ENCODE peak calls at places on chromosomes 6 and 20, in four cellular contexts. One of them, this sample, is unnamed.

GRCh38 chr20:5848711-5849505 is 98.7 kb downstream of the SHLD1 start:
- DNase-seq in CD8-positive, alpha-beta T cell: no peak
- DNase-seq in IMR-90: peak; percentile 75
- DNase-seq in breast epithelium: no peak
- DNase-seq in this sample: no peak

GRCh38 chr6:29797120-29797519 is 30.5 kb upstream of the HLA-G start:
- DNase-seq in CD8-positive, alpha-beta T cell: no peak
- DNase-seq in IMR-90: peak; percentile 39
- DNase-seq in breast epithelium: no peak
- DNase-seq in this sample: no peak

GRCh38 chr6:112802154-112802553 is 455.0 kb downstream of the RFPL4B start:
- DNase-seq in IMR-90: peak; percentile 96
- DNase-seq in CD8-positive, alpha-beta T cell: no peak
- DNase-seq in breast epithelium: no peak
- DNase-seq in this sample: no peak

GRCh38 chr6:120675886-120676285 is 658.4 kb downstream of the TBC1D32 start:
- DNase-seq in breast epithelium: no peak
- DNase-seq in IMR-90: no peak
- DNase-seq in CD8-positive, alpha-beta T cell: no peak
- DNase-seq in this sample: no peak

GRCh38 chr6:110329348-110329728 is 28.8 kb downstream of the METTL24 start:
- DNase-seq in breast epithelium: no peak
- DNase-seq in CD8-positive, alpha-beta T cell: no peak
- DNase-seq in IMR-90: peak; percentile 1
- DNase-seq in this sample: no peak

GRCh38 chr20:24950836-24951525 is 1.9 kb downstream of the CST7 start:
- DNase-seq in breast epithelium: no peak
- DNase-seq in IMR-90: no peak
- DNase-seq in CD8-positive, alpha-beta T cell: no peak
- DNase-seq in this sample: no peak

GRCh38 chr20:14667241-14667640 is 329.8 kb upstream of the FLRT3 start:
- DNase-seq in breast epithelium: no peak
- DNase-seq in IMR-90: no peak
- DNase-seq in CD8-positive, alpha-beta T cell: no peak
- DNase-seq in this sample: no peak

GRCh38 chr20:48725589-48725991 is 102.2 kb downstream of the PREX1 start:
- DNase-seq in breast epithelium: no peak
- DNase-seq in CD8-positive, alpha-beta T cell: no peak
- DNase-seq in IMR-90: peak; percentile 7
- DNase-seq in this sample: no peak

GRCh38 chr20:57061058-57061900 is 205.2 kb downstream of the BMP7 start:
- DNase-seq in IMR-90: no peak
- DNase-seq in breast epithelium: no peak
- DNase-seq in CD8-positive, alpha-beta T cell: no peak
- DNase-seq in this sample: peak; percentile 79

GRCh38 chr6:797479-798077 is 104.6 kb upstream of the EXOC2 start:
- DNase-seq in CD8-positive, alpha-beta T cell: no peak
- DNase-seq in IMR-90: peak; percentile 67
- DNase-seq in breast epithelium: no peak
- DNase-seq in this sample: no peak

GRCh38 chr6:156777866-156778614 is 862 bp downstream of the ARID1B start:
- DNase-seq in breast epithelium: peak; percentile 62
- DNase-seq in CD8-positive, alpha-beta T cell: peak; percentile 75
- DNase-seq in IMR-90: peak; percentile 49
- DNase-seq in this sample: peak; percentile 64

GRCh38 chr6:158660331-158660730 is 10.5 kb downstream of the SYTL3 start:
- DNase-seq in breast epithelium: no peak
- DNase-seq in CD8-positive, alpha-beta T cell: peak; percentile 68
- DNase-seq in IMR-90: no peak
- DNase-seq in this sample: no peak

GRCh38 chr6:142478117-142478516 is 176.3 kb downstream of the ADGRG6 start:
- DNase-seq in CD8-positive, alpha-beta T cell: no peak
- DNase-seq in breast epithelium: no peak
- DNase-seq in IMR-90: peak; percentile 41
- DNase-seq in this sample: no peak

GRCh38 chr20:58839474-58839874 is 11.2 kb downstream of the GNAS-AS1 start:
- DNase-seq in IMR-90: peak; percentile 24
- DNase-seq in CD8-positive, alpha-beta T cell: peak; percentile 46
- DNase-seq in breast epithelium: no peak
- DNase-seq in this sample: no peak
- TF ChIP-seq CTCF in IMR-90: peak; percentile 31
- TF ChIP-seq CTCF in CD8-positive, alpha-beta T cell: peak; percentile 48
- TF ChIP-seq CTCF in breast epithelium: peak; percentile 32
- TF ChIP-seq CTCF in this sample: peak; percentile 32

DNA sequence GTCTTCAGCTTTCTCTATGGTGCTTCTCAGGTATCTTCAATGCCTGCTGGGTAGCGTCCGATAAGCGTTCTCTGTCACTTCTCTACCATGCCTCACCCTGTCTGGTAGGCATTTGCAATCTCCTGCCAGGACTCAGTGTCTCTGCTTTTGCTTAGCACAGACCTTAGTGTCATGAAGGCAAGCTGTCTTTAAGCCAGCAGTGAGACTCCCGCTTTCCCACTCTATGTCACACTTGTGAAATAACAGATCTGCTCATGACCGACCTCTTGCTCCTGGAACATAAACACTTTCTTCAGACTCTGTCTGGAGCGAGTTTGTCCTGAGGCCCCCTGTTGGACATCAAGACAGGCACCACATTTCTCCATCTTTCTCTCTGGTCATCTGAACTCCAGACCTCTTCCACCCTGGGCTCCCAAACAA is 17.0 kb downstream of the ADGRB3 start:
- DNase-seq in CD8-positive, alpha-beta T cell: no peak
- DNase-seq in breast epithelium: no peak
- DNase-seq in IMR-90: no peak
- DNase-seq in this sample: no peak
- TF ChIP-seq CTCF in CD8-positive, alpha-beta T cell: no peak
- TF ChIP-seq CTCF in breast epithelium: no peak
- TF ChIP-seq CTCF in IMR-90: no peak
- TF ChIP-seq CTCF in this sample: no peak

GRCh38 chr6:135088818-135089809 is 34.5 kb upstream of the HBS1L start:
- DNase-seq in CD8-positive, alpha-beta T cell: peak; percentile 22
- DNase-seq in IMR-90: peak; percentile 72
- DNase-seq in breast epithelium: no peak
- DNase-seq in this sample: no peak
- TF ChIP-seq CTCF in CD8-positive, alpha-beta T cell: peak; percentile 58
- TF ChIP-seq CTCF in IMR-90: peak; percentile 47
- TF ChIP-seq CTCF in breast epithelium: no peak
- TF ChIP-seq CTCF in this sample: peak; percentile 78

GRCh38 chr6:144696610-144697376 is 411.7 kb downstream of the UTRN start:
- DNase-seq in CD8-positive, alpha-beta T cell: no peak
- DNase-seq in breast epithelium: no peak
- DNase-seq in IMR-90: peak; percentile 29
- DNase-seq in this sample: no peak

GRCh38 chr6:144695858-144696533 is 410.9 kb downstream of the UTRN start:
- DNase-seq in breast epithelium: no peak
- DNase-seq in CD8-positive, alpha-beta T cell: no peak
- DNase-seq in IMR-90: no peak
- DNase-seq in this sample: no peak

GRCh38 chr6:144702781-144703180 is 417.6 kb downstream of the UTRN start:
- DNase-seq in IMR-90: no peak
- DNase-seq in CD8-positive, alpha-beta T cell: no peak
- DNase-seq in breast epithelium: no peak
- DNase-seq in this sample: no peak

DNA sequence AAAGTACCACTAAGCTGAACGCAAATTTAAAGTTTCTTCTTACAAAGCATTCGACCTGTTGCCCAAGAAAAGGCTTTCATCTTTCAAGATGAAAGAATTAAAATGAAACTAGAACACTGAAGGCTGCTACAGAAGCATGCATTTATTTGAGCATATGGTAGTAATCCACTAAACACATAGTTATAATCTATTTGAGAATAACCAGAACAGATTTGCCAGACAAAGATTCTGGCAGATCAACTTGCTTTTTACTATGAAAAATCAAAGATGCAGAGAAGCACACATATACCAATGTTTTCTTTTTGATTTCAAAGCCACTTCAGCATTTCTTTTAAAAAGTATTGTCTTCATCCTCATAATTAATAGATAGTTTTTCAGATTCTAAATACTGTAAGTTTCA is 412.3 kb downstream of the UTRN start:
- DNase-seq in IMR-90: no peak
- DNase-seq in CD8-positive, alpha-beta T cell: no peak
- DNase-seq in breast epithelium: no peak
- DNase-seq in this sample: no peak
- TF ChIP-seq CTCF in IMR-90: no peak
- TF ChIP-seq CTCF in CD8-positive, alpha-beta T cell: no peak
- TF ChIP-seq CTCF in breast epithelium: no peak
- TF ChIP-seq CTCF in this sample: no peak

This sample was measured in mesothelial cell of epicardium.